ENCODE peak calls at places on chromosomes 11 and 22, in nine cellular contexts. One of them, this sample, is unnamed.

GRCh38 chr11:13335319-13335718 is 57.7 kb downstream of the BMAL1 start:
- DNase-seq in tibial nerve: peak; percentile 82
- DNase-seq in GM12878: no peak
- DNase-seq in psoas muscle: peak; percentile 55
- DNase-seq in cardiac muscle cell: peak; percentile 81
- DNase-seq in A549: peak; percentile 76
- DNase-seq in AG04450: no peak
- DNase-seq in uterus: peak; percentile 59
- DNase-seq in PC-9: peak; percentile 38
- DNase-seq in this sample: peak; percentile 42

GRCh38 chr11:78860720-78861422 is 286.2 kb upstream of the NARS2 start:
- DNase-seq in A549: no peak
- DNase-seq in uterus: no peak
- DNase-seq in PC-9: no peak
- DNase-seq in AG04450: no peak
- DNase-seq in cardiac muscle cell: peak; percentile 63
- DNase-seq in GM12878: no peak
- DNase-seq in tibial nerve: no peak
- DNase-seq in psoas muscle: no peak
- DNase-seq in this sample: no peak

GRCh38 chr11:41309716-41310115 is 149.7 kb downstream of the LRRC4C start:
- DNase-seq in GM12878: no peak
- DNase-seq in AG04450: no peak
- DNase-seq in PC-9: no peak
- DNase-seq in cardiac muscle cell: no peak
- DNase-seq in psoas muscle: no peak
- DNase-seq in tibial nerve: no peak
- DNase-seq in uterus: no peak
- DNase-seq in A549: no peak
- DNase-seq in this sample: no peak

GRCh38 chr11:8102965-8103364 is 22.0 kb downstream of the TUB start:
- DNase-seq in uterus: no peak
- DNase-seq in PC-9: no peak
- DNase-seq in GM12878: no peak
- DNase-seq in A549: no peak
- DNase-seq in cardiac muscle cell: no peak
- DNase-seq in psoas muscle: no peak
- DNase-seq in tibial nerve: no peak
- DNase-seq in AG04450: no peak
- DNase-seq in this sample: no peak

GRCh38 chr11:16000065-16000464 is 356.3 kb downstream of the SOX6 start:
- DNase-seq in psoas muscle: no peak
- DNase-seq in tibial nerve: no peak
- DNase-seq in AG04450: peak; percentile 38
- DNase-seq in GM12878: no peak
- DNase-seq in PC-9: no peak
- DNase-seq in cardiac muscle cell: peak; percentile 85
- DNase-seq in uterus: no peak
- DNase-seq in A549: no peak
- DNase-seq in this sample: no peak

GRCh38 chr11:33709471-33709870 is 8.8 kb upstream of the C11orf91 start:
- DNase-seq in AG04450: no peak
- DNase-seq in GM12878: no peak
- DNase-seq in psoas muscle: no peak
- DNase-seq in PC-9: peak; percentile 28
- DNase-seq in cardiac muscle cell: no peak
- DNase-seq in A549: no peak
- DNase-seq in uterus: no peak
- DNase-seq in tibial nerve: no peak
- DNase-seq in this sample: no peak

GRCh38 chr11:128757886-128758612 is 64.2 kb downstream of the FLI1 start:
- DNase-seq in PC-9: no peak
- DNase-seq in uterus: no peak
- DNase-seq in tibial nerve: no peak
- DNase-seq in A549: no peak
- DNase-seq in AG04450: no peak
- DNase-seq in GM12878: peak; percentile 84
- DNase-seq in cardiac muscle cell: no peak
- DNase-seq in psoas muscle: no peak
- DNase-seq in this sample: no peak

GRCh38 chr11:125593113-125593761 is 585 bp downstream of the STT3A start:
- DNase-seq in PC-9: peak; percentile 54
- DNase-seq in uterus: no peak
- DNase-seq in tibial nerve: no peak
- DNase-seq in A549: peak; percentile 42
- DNase-seq in cardiac muscle cell: peak; percentile 46
- DNase-seq in psoas muscle: no peak
- DNase-seq in AG04450: no peak
- DNase-seq in GM12878: no peak
- DNase-seq in this sample: no peak

GRCh38 chr11:94028436-94028835 is 7.3 kb downstream of the HEPHL1 start:
- DNase-seq in tibial nerve: no peak
- DNase-seq in AG04450: peak; percentile 70
- DNase-seq in psoas muscle: no peak
- DNase-seq in A549: peak; percentile 13
- DNase-seq in GM12878: no peak
- DNase-seq in cardiac muscle cell: peak; percentile 50
- DNase-seq in uterus: no peak
- DNase-seq in PC-9: peak; percentile 98
- DNase-seq in this sample: no peak

GRCh38 chr22:50398698-50399648 is 55.8 kb downstream of the PPP6R2 start:
- DNase-seq in GM12878: no peak
- DNase-seq in PC-9: peak; percentile 61
- DNase-seq in cardiac muscle cell: no peak
- DNase-seq in A549: peak; percentile 7
- DNase-seq in uterus: no peak
- DNase-seq in psoas muscle: no peak
- DNase-seq in tibial nerve: no peak
- DNase-seq in AG04450: no peak
- DNase-seq in this sample: no peak

GRCh38 chr11:2305140-2305861 is 3.5 kb downstream of the TSPAN32 start:
- DNase-seq in uterus: peak; percentile 90
- DNase-seq in PC-9: no peak
- DNase-seq in cardiac muscle cell: peak; percentile 81
- DNase-seq in psoas muscle: peak; percentile 87
- DNase-seq in A549: peak; percentile 62
- DNase-seq in tibial nerve: peak; percentile 90
- DNase-seq in AG04450: no peak
- DNase-seq in GM12878: peak; percentile 4
- DNase-seq in this sample: peak; percentile 88
- H3K27ac ChIP-seq in uterus: peak overlapping the region; percentile 89
- H3K27ac ChIP-seq in PC-9: no peak overlapping the region
- H3K27ac ChIP-seq in cardiac muscle cell: peak overlapping the region; percentile 91
- H3K27ac ChIP-seq in psoas muscle: no peak overlapping the region
- H3K27ac ChIP-seq in A549: no peak overlapping the region
- H3K27ac ChIP-seq in tibial nerve: peak overlapping the region; percentile 30
- H3K27ac ChIP-seq in AG04450: peak overlapping the region; percentile 95
- H3K27ac ChIP-seq in GM12878: no peak overlapping the region
- H3K27ac ChIP-seq in this sample: peak overlapping the region; percentile 96

DNA sequence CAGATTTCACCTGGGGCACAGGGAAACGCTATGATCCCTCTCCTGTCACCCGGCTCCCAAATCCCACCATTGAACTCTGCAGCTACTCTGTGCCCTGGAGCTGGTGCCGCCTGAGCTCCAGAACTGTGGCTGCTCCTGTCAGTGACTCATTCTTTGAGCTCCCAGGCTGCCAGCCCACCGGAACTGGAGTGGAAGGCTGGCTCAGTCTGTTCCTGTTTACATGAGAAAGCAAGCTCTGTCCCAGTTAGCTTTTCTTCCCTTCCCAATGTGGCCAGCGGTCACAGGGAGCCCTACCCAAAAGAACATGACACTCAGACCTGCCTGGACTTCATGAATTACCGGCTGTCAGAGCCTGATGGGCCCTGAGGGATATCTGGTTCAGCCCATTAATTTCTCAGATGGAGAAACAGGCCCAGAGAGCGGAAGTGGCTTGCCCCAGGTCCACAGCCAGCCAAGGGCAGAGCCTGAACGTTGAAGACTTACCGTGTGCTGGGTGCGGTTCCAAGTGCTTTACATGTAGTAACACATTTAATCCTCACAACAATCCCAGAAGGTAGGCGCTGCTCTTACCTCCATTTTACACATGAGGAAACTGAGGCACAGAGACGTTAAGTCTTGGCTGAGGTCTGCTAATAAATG is 23.8 kb upstream of the IGSF22 start:
- DNase-seq in GM12878: no peak
- DNase-seq in PC-9: peak; percentile 48
- DNase-seq in tibial nerve: peak; percentile 17
- DNase-seq in uterus: no peak
- DNase-seq in AG04450: peak; percentile 29
- DNase-seq in psoas muscle: no peak
- DNase-seq in cardiac muscle cell: peak; percentile 70
- DNase-seq in A549: peak; percentile 37
- DNase-seq in this sample: no peak
- H3K27ac ChIP-seq in GM12878: no peak overlapping the region
- H3K27ac ChIP-seq in PC-9: no peak overlapping the region
- H3K27ac ChIP-seq in tibial nerve: no peak overlapping the region
- H3K27ac ChIP-seq in uterus: no peak overlapping the region
- H3K27ac ChIP-seq in AG04450: peak overlapping the region; percentile 57
- H3K27ac ChIP-seq in psoas muscle: no peak overlapping the region
- H3K27ac ChIP-seq in cardiac muscle cell: no peak overlapping the region
- H3K27ac ChIP-seq in A549: peak overlapping the region; percentile 59
- H3K27ac ChIP-seq in this sample: no peak overlapping the region

GRCh38 chr11:72788250-72788649 is 5.6 kb downstream of the STARD10 start:
- DNase-seq in GM12878: no peak
- DNase-seq in AG04450: no peak
- DNase-seq in cardiac muscle cell: no peak
- DNase-seq in psoas muscle: no peak
- DNase-seq in tibial nerve: no peak
- DNase-seq in uterus: no peak
- DNase-seq in PC-9: no peak
- DNase-seq in A549: no peak
- DNase-seq in this sample: no peak

GRCh38 chr11:72789493-72790131 is 4.2 kb downstream of the STARD10 start:
- DNase-seq in AG04450: no peak
- DNase-seq in cardiac muscle cell: peak; percentile 61
- DNase-seq in GM12878: no peak
- DNase-seq in A549: no peak
- DNase-seq in PC-9: peak; percentile 79
- DNase-seq in psoas muscle: no peak
- DNase-seq in tibial nerve: no peak
- DNase-seq in uterus: peak; percentile 70
- DNase-seq in this sample: peak; percentile 68

GRCh38 chr11:72787262-72788104 is 6.4 kb downstream of the STARD10 start:
- DNase-seq in tibial nerve: no peak
- DNase-seq in PC-9: no peak
- DNase-seq in GM12878: no peak
- DNase-seq in psoas muscle: no peak
- DNase-seq in uterus: no peak
- DNase-seq in A549: no peak
- DNase-seq in AG04450: no peak
- DNase-seq in cardiac muscle cell: no peak
- DNase-seq in this sample: no peak

GRCh38 chr11:72784662-72785061 is 9.2 kb downstream of the STARD10 start:
- DNase-seq in cardiac muscle cell: no peak
- DNase-seq in psoas muscle: no peak
- DNase-seq in AG04450: no peak
- DNase-seq in PC-9: no peak
- DNase-seq in GM12878: no peak
- DNase-seq in A549: no peak
- DNase-seq in uterus: no peak
- DNase-seq in tibial nerve: no peak
- DNase-seq in this sample: no peak

DNA sequence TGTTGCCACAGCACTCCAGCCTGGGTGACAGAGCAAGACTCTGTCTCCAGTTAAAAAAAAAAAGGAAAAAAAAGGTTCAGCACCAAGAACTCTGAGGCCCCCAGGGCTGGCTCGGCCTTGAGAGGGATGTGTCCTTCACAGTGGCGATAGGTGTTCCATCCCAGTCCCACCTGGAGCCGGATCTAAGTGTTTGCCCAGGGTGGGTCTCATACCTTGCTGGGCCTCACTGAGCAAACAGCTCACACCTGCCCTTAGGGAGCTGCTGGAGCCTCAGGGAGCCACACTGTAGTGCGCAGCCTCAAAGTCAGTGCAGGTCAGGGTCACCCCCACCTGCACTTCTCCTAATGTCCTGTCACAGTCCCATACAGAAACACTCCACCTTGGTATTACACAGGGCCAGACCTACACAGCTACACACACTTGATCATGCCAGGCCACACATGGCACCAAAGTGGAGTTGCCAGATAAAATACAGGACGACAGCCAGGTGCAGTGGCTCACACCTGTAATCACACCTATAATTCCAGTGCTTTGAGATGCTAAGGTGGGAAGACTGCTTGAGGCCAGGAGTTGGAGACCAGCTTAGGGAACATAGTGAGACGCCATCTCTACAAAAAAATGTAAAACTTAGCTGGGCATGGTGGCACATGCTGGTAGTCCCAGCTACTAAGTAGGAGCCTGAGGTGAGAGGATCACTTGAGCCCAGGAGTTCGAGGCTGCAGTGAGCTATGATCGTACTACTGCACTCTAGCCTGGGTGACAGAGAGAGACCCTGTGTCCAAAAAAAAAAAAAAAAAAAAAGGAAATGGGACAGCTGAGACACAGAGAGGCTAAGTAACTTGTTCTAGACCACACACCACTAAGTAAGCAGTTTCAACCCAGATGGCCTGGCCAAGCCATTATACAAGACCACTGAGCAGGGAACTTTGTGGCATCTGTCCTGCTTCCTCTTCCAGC is 7.3 kb downstream of the STARD10 start:
- DNase-seq in GM12878: no peak
- DNase-seq in AG04450: no peak
- DNase-seq in tibial nerve: no peak
- DNase-seq in psoas muscle: no peak
- DNase-seq in PC-9: peak; percentile 99
- DNase-seq in cardiac muscle cell: no peak
- DNase-seq in A549: no peak
- DNase-seq in uterus: no peak
- DNase-seq in this sample: no peak
- H3K27ac ChIP-seq in GM12878: peak overlapping the region; percentile 68
- H3K27ac ChIP-seq in AG04450: no peak overlapping the region
- H3K27ac ChIP-seq in tibial nerve: no peak overlapping the region
- H3K27ac ChIP-seq in psoas muscle: no peak overlapping the region
- H3K27ac ChIP-seq in PC-9: peak overlapping the region; percentile 80
- H3K27ac ChIP-seq in cardiac muscle cell: no peak overlapping the region
- H3K27ac ChIP-seq in A549: no peak overlapping the region
- H3K27ac ChIP-seq in uterus: no peak overlapping the region
- H3K27ac ChIP-seq in this sample: no peak overlapping the region

DNA sequence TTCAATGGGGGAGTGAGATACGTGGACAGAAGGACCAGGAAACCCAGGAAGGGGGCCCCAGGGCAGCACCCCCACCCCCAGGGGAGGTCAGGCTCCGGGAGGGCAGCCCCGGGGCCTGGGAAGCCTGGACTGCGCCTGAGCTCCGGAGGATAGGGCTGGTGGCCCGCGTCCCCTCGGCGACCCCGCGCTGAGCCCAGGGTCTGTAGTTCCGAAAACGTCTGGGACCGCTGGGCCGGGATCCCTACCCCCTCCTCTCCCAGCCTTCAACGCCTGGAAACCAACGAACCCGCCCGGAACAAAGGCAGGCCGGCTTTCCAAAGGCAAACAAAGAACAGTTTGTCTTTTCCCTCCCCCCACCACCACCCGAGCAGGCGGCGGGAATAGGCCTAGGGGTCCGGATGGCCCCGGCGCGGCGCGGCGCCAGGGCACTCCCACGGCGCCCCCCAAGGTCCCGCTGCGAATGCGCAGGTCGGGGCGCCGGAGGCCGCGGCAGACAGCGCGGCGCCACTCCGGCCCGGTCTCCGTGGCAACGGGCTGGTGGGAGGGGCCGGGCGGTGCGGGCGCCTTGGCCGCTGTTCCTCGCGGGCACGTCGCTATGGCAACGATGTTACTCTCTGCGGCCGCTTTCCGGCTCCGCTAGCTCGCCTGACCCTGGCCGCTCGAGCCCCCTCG is 58.5 kb downstream of the IGLL1 start:
- DNase-seq in AG04450: peak; percentile 42
- DNase-seq in cardiac muscle cell: peak; percentile 97
- DNase-seq in PC-9: peak; percentile 55
- DNase-seq in psoas muscle: peak; percentile 86
- DNase-seq in tibial nerve: peak; percentile 87
- DNase-seq in A549: peak; percentile 86
- DNase-seq in uterus: peak; percentile 86
- DNase-seq in GM12878: peak; percentile 11
- DNase-seq in this sample: peak; percentile 88
- H3K27ac ChIP-seq in AG04450: peak overlapping the region; percentile 88
- H3K27ac ChIP-seq in cardiac muscle cell: peak overlapping the region; percentile 98
- H3K27ac ChIP-seq in PC-9: no peak overlapping the region
- H3K27ac ChIP-seq in psoas muscle: peak overlapping the region; percentile 53
- H3K27ac ChIP-seq in tibial nerve: peak overlapping the region; percentile 90
- H3K27ac ChIP-seq in A549: peak overlapping the region; percentile 97
- H3K27ac ChIP-seq in uterus: peak overlapping the region; percentile 85
- H3K27ac ChIP-seq in GM12878: no peak overlapping the region
- H3K27ac ChIP-seq in this sample: peak overlapping the region; percentile 94